ENCODE peak calls at places on chromosome 18, in seven cellular contexts. O is stimulated activated naive CD8-positive, alpha-beta T cell treated with anti-CD3 and anti-CD28 coated beads, Interleukin-15, Interleukin-2, amounts not matched to agents 100 U/mL and 50 U/mL, for 24 hours; H is ecto neural progenitor cell; R is substantia nigra; Z is iris pigment epithelial cell; W is cerebellar cortex; J is DMS79. X is an unnamed sample.
A peak's percentile ranks its signal among the peaks of the same experiment; 100 is the strongest.

GRCh38 chr18:68948622-68949021 is 150.7 kb downstream of the CCDC102B start:
- DNase-seq in O (no peak), H (no peak), R (no peak), Z (no peak), W (no peak), J (no peak), X (no peak)

GRCh38 chr18:70075906-70076305 is 128.2 kb upstream of the CD226 start:
- DNase-seq in O (no peak), H (no peak), R (no peak), Z (peak; percentile 14), W (no peak), J (no peak), X (no peak)

GRCh38 chr18:79380816-79381806 is 14.6 kb upstream of the NFATC1 start:
- DNase-seq in O (peak; percentile 83), H (peak; percentile 90), R (peak; percentile 73), Z (peak; percentile 31), W (peak; percentile 54), J (peak; percentile 19), X (peak; percentile 92)

GRCh38 chr18:54119524-54120019 is 104.9 kb downstream of the MBD2 start:
- DNase-seq in O (peak; percentile 4), H (no peak), R (peak; percentile 47), Z (peak; percentile 68), W (peak; percentile 73), J (peak; percentile 25), X (no peak)

GRCh38 chr18:28284132-28284531 is 107.2 kb upstream of the CDH2 start:
- DNase-seq in O (no peak), H (no peak), R (no peak), Z (peak; percentile 93), W (no peak), J (no peak), X (no peak)

GRCh38 chr18:23718243-23718720 is 29.0 kb downstream of the LAMA3 start:
- DNase-seq in O (no peak), H (no peak), R (no peak), Z (peak; percentile 94), W (no peak), J (no peak), X (no peak)

GRCh38 chr18:38526922-38527321 is 961.3 kb upstream of the CELF4 start:
- DNase-seq in O (no peak), H (no peak), R (no peak), Z (no peak), W (no peak), J (no peak), X (no peak)

GRCh38 chr18:59932401-59932800 is 32.6 kb downstream of the PMAIP1 start:
- DNase-seq in O (no peak), H (no peak), R (no peak), Z (no peak), W (no peak), J (no peak), X (no peak)

GRCh38 chr18:58310517-58310916 is 266.5 kb downstream of the NEDD4L start:
- DNase-seq in O (peak; percentile 46), H (no peak), R (peak; percentile 6), Z (peak; percentile 41), W (peak; percentile 68), J (no peak), X (no peak)

GRCh38 chr18:46950064-46950656 is 32.8 kb downstream of the KATNAL2 start:
- DNase-seq in O (no peak), H (no peak), R (no peak), Z (peak; percentile 28), W (no peak), J (no peak), X (no peak)

GRCh38 chr18:2981212-2981728 is 31.7 kb downstream of the LPIN2 start:
- DNase-seq in O (no peak), H (no peak), R (no peak), Z (peak; percentile 98), W (no peak), J (no peak), X (no peak)

GRCh38 chr18:46224181-46224775 is 120.1 kb downstream of the HAUS1 start:
- DNase-seq in O (no peak), H (no peak), R (no peak), Z (peak; percentile 15), W (no peak), J (no peak), X (no peak)

GRCh38 chr18:38174594-38174993 is 609.0 kb upstream of the CELF4 start:
- DNase-seq in O (no peak), H (no peak), R (no peak), Z (no peak), W (peak; percentile 8), J (no peak), X (no peak)

GRCh38 chr18:13183790-13184189 is 34.8 kb upstream of the LDLRAD4 start:
- DNase-seq in O (no peak), H (no peak), R (no peak), Z (no peak), W (no peak), J (no peak), X (no peak)

GRCh38 chr18:70276416-70277145 is 12.3 kb upstream of the SOCS6 start:
- DNase-seq in O (no peak), H (no peak), R (no peak), Z (no peak), W (no peak), J (no peak), X (no peak)

GRCh38 chr18:22001912-22002487 is 167.4 kb upstream of the GATA6 start:
- DNase-seq in O (no peak), H (no peak), R (no peak), Z (no peak), W (no peak), J (no peak), X (no peak)

GRCh38 chr18:9802774-9803697 is 82.7 kb upstream of the TXNDC2 start:
- DNase-seq in O (no peak), H (no peak), R (no peak), Z (peak; percentile 48), W (no peak), J (no peak), X (no peak)

X was measured in glutamatergic neuron.